ENCODE peak calls at places on chromosomes 7 and 10, in four cellular contexts. Z is naive thymus-derived CD8-positive, alpha-beta T cell; I is IMR-90; Y is GM10248. V is an unnamed sample.

GRCh38 chr10:22464966-22465627 is 119.8 kb downstream of the SPAG6 start:
- DNase-seq in I (no peak), Z (no peak), Y (no peak), V (no peak)

GRCh38 chr10:3511483-3511882 is 273.5 kb downstream of the KLF6 start:
- DNase-seq in Z (no peak), I (no peak), Y (no peak), V (no peak)

GRCh38 chr7:27205325-27206280 is 5.7 kb upstream of the HOXA13 start:
- DNase-seq in Z (no peak), I (no peak), Y (no peak), V (no peak)

GRCh38 chr7:74656421-74656910 is 1.1 kb upstream of the GTF2I start:
- DNase-seq in Y (no peak), I (no peak), Z (peak), V (peak)

GRCh38 chr7:23065974-23066373 is 39.6 kb upstream of the KLHL7 start:
- DNase-seq in Y (no peak), I (peak), Z (no peak), V (no peak)

GRCh38 chr10:110647136-110647430 is 2.9 kb downstream of the RBM20 start:
- DNase-seq in Y (no peak), I (peak), Z (no peak), V (no peak)

GRCh38 chr7:147541261-147541660 is 1049.3 kb upstream of the C7orf33 start:
- DNase-seq in Y (no peak), I (no peak), Z (no peak), V (no peak)

GRCh38 chr10:75444781-75445386 is 13.5 kb downstream of the LRMDA start:
- DNase-seq in Y (no peak), Z (no peak), I (no peak), V (no peak)

GRCh38 chr7:117809958-117810357 is 63.3 kb downstream of the CTTNBP2 start:
- DNase-seq in I (peak), Y (no peak), Z (no peak), V (peak)

GRCh38 chr10:75395955-75396860 is 5.4 kb downstream of the ZNF503 start:
- DNase-seq in Y (no peak), Z (no peak), I (no peak), V (no peak)

GRCh38 chr7:66413379-66414114 is 208.4 kb downstream of the TPST1 start:
- DNase-seq in Y (peak), I (peak), Z (peak), V (no peak)

GRCh38 chr10:92517034-92517655 is 56.7 kb downstream of the IDE start:
- DNase-seq in Y (peak), I (peak), Z (peak), V (peak)

GRCh38 chr10:119493155-119493554 is 49.4 kb downstream of the RGS10 start:
- DNase-seq in Y (no peak), Z (no peak), I (no peak), V (no peak)